ENCODE peak calls at places on chromosomes 5 and 9, in nine cellular contexts. F, C, I, S, O, P, H, D and W are unnamed samples.

GRCh38 chr9:90868555-90868954 is 66.9 kb downstream of the SYK start:
- DNase-seq in F (no peak), P (no peak), S (no peak), O (no peak), C (no peak), I (no peak), H (no peak), D (no peak), W (no peak)

GRCh38 chr9:14843163-14843562 is 67.1 kb downstream of the FREM1 start:
- DNase-seq in D (no peak), S (no peak), H (no peak), C (no peak), F (no peak), P (no peak), O (no peak), I (no peak), W (no peak)

GRCh38 chr9:137899551-137900360 is 22.2 kb downstream of the CACNA1B start:
- DNase-seq in I (no peak), D (peak), C (no peak), F (no peak), H (no peak), P (no peak), O (no peak), S (no peak), W (no peak)

GRCh38 chr9:38484076-38484637 is 59.9 kb upstream of the IGFBPL1 start:
- DNase-seq in H (no peak), O (peak), P (no peak), F (no peak), D (no peak), I (no peak), C (no peak), S (no peak), W (no peak)

GRCh38 chr9:70031141-70031545 is 12.5 kb upstream of the MAMDC2 start:
- DNase-seq in H (peak), F (no peak), O (no peak), S (no peak), D (no peak), I (no peak), P (no peak), C (peak), W (peak)

GRCh38 chr9:106953166-106953565 is 90.2 kb downstream of the ZNF462 start:
- DNase-seq in S (no peak), H (no peak), D (no peak), F (no peak), C (peak), O (peak), P (no peak), I (no peak), W (peak)

GRCh38 chr5:176743828-176744583 is 66.4 kb upstream of the UNC5A start:
- DNase-seq in O (no peak), F (no peak), S (no peak), H (no peak), I (no peak), C (no peak), D (peak), P (no peak), W (no peak)

GRCh38 chr5:139863361-139863760 is 67.8 kb downstream of the PSD2 start:
- DNase-seq in P (no peak), S (no peak), C (no peak), H (no peak), F (no peak), D (no peak), I (no peak), O (no peak), W (peak)

GRCh38 chr5:177607452-177608192 is 7.7 kb downstream of the B4GALT7 start:
- DNase-seq in S (peak), F (peak), P (peak), O (peak), D (peak), C (peak), I (peak), H (no peak), W (peak)

GRCh38 chr9:21994996-21995651 is 533 bp downstream of the CDKN2B-AS1 start:
- DNase-seq in I (peak), C (peak), S (peak), D (peak), O (peak), P (peak), H (peak), F (no peak), W (peak)

GRCh38 chr5:98320317-98320716 is 453.1 kb upstream of the RGMB start:
- DNase-seq in P (no peak), O (peak), I (peak), S (no peak), D (no peak), F (no peak), C (no peak), H (no peak), W (no peak)

GRCh38 chr5:133994297-133994989 is 10.3 kb downstream of the VDAC1 start:
- DNase-seq in H (no peak), O (no peak), F (no peak), S (no peak), C (no peak), I (peak), P (no peak), D (no peak), W (no peak)

GRCh38 chr9:81530846-81531245 is 158.5 kb downstream of the TLE1 start:
- DNase-seq in D (no peak), S (no peak), F (no peak), P (no peak), O (no peak), I (no peak), H (no peak), C (no peak), W (no peak)

GRCh38 chr9:26950521-26950920 is 3.5 kb upstream of the PLAA start:
- DNase-seq in O (no peak), I (no peak), D (no peak), C (no peak), P (no peak), H (no peak), F (no peak), S (no peak), W (peak)

GRCh38 chr9:26945591-26945990 is 1.5 kb downstream of the PLAA start:
- DNase-seq in S (no peak), I (peak), D (no peak), F (no peak), H (no peak), C (no peak), P (no peak), O (peak), W (peak)

GRCh38 chr9:26949604-26950003 is 2.6 kb upstream of the PLAA start:
- DNase-seq in S (no peak), C (peak), D (no peak), P (no peak), O (no peak), F (no peak), I (no peak), H (peak), W (peak)

GRCh38 chr9:26946753-26947727 is at the start of gene PLAA:
- DNase-seq in P (peak), D (peak), I (peak), H (peak), C (peak), O (peak), F (peak), S (peak), W (peak)

GRCh38 chr9:26947736-26948135 is 694 bp upstream of the PLAA start:
- DNase-seq in O (peak), C (no peak), H (no peak), F (no peak), P (peak), S (no peak), D (no peak), I (peak), W (peak)
- H3K27ac ChIP-seq in O (peak), C (peak), H (peak), F (peak), P (peak), S (peak), D (peak), I (peak), W (peak)

GRCh38 chr9:126365780-126366179 is 39.2 kb downstream of the MVB12B start:
- DNase-seq in S (no peak), F (no peak), O (peak), I (no peak), D (no peak), C (no peak), P (no peak), H (no peak), W (no peak)

GRCh38 chr9:126367139-126367538 is 40.5 kb downstream of the MVB12B start:
- DNase-seq in F (no peak), S (no peak), H (no peak), I (no peak), P (no peak), D (no peak), O (no peak), C (no peak), W (no peak)

GRCh38 chr9:126363847-126364671 is 37.4 kb downstream of the MVB12B start:
- DNase-seq in I (no peak), C (peak), O (no peak), H (no peak), D (no peak), F (no peak), S (no peak), P (no peak), W (no peak)

GRCh38 chr9:126367646-126368419 is 41.2 kb downstream of the MVB12B start:
- DNase-seq in H (no peak), F (no peak), D (no peak), C (peak), P (no peak), O (no peak), S (peak), I (no peak), W (no peak)

GRCh38 chr9:126366366-126367011 is 39.9 kb downstream of the MVB12B start:
- DNase-seq in S (no peak), P (no peak), O (no peak), D (no peak), C (no peak), H (no peak), F (no peak), I (no peak), W (peak)
- TF ChIP-seq EZH2phosphoT487 in S (no peak), P (no peak), O (no peak), D (no peak), C (no peak), H (no peak), F (no peak), I (no peak), W (no peak)

GRCh38 chr5:14141764-14142163 is 1.4 kb upstream of the TRIO start:
- DNase-seq in S (no peak), H (no peak), D (no peak), P (no peak), I (no peak), F (peak), C (no peak), O (no peak), W (no peak)
- H3K27ac ChIP-seq in S (peak), H (no peak), D (peak), P (no peak), I (no peak), F (no peak), C (no peak), O (no peak), W (peak)

GRCh38 chr5:180135967-180136641 is 64.5 kb upstream of the RNF130 start:
- DNase-seq in S (no peak), D (no peak), F (no peak), C (no peak), P (no peak), O (no peak), H (no peak), I (no peak), W (no peak)
- TF ChIP-seq EZH2phosphoT487 in S (no peak), D (no peak), F (no peak), C (no peak), P (no peak), O (no peak), H (no peak), I (no peak), W (no peak)